ENCODE peak calls at places on chromosomes 3 and 15, in four cellular contexts. A is stimulated activated CD4-positive, alpha-beta T cell treated with anti-CD3 and anti-CD28 coated beads, TNF-alpha, amount 100 ng/mL, for 1 hour; S is AG04450; H is AG20443. V is an unnamed sample.

GRCh38 chr15:99412626-99413025 is 153.2 kb upstream of the MEF2A start:
- DNase-seq in H (no peak), A (no peak), S (no peak), V (no peak)

GRCh38 chr3:150384517-150385212 is 23.4 kb upstream of the TSC22D2 start:
- DNase-seq in S (no peak), A (no peak), H (no peak), V (no peak)

GRCh38 chr15:57920916-57921315 is 144.6 kb downstream of the ALDH1A2 start:
- DNase-seq in H (no peak), A (no peak), S (no peak), V (no peak)

GRCh38 chr15:74311734-74312444 is 55.6 kb downstream of the CYP11A1 start:
- DNase-seq in A (no peak), H (peak; percentile 68), S (no peak), V (peak; percentile 58)

GRCh38 chr3:194824676-194825075 is 139.0 kb downstream of the FAM43A start:
- DNase-seq in S (no peak), A (no peak), H (peak; percentile 85), V (peak; percentile 51)

GRCh38 chr15:78306176-78306774 is 6.9 kb upstream of the SKIC8 start:
- DNase-seq in A (no peak), S (peak; percentile 27), H (peak; percentile 73), V (peak; percentile 73)

GRCh38 chr3:49700453-49701128 is 11.2 kb downstream of the RNF123 start:
- DNase-seq in S (no peak), H (no peak), A (no peak), V (no peak)

GRCh38 chr3:141659821-141660597 is 78.1 kb upstream of the RNF7 start:
- DNase-seq in S (no peak), A (no peak), H (peak; percentile 80), V (peak; percentile 92)

GRCh38 chr3:29567505-29567904 is 286.6 kb downstream of the RBMS3 start:
- DNase-seq in A (no peak), H (no peak), S (no peak), V (no peak)

GRCh38 chr3:47850803-47851417 is 48.0 kb downstream of the DHX30 start:
- DNase-seq in H (no peak), S (no peak), A (no peak), V (no peak)

GRCh38 chr3:57974796-57975388 is 33.3 kb upstream of the FLNB start:
- DNase-seq in A (no peak), H (peak; percentile 87), S (peak; percentile 87), V (peak; percentile 91)

GRCh38 chr15:43517354-43518072 is at the start of gene MAP1A:
- DNase-seq in A (no peak), H (peak; percentile 90), S (no peak), V (peak; percentile 80)

GRCh38 chr3:129195731-129196256 is 12.1 kb upstream of the CNBP start:
- DNase-seq in H (peak; percentile 91), S (peak; percentile 81), A (no peak), V (peak; percentile 71)

GRCh38 chr15:88324241-88325065 is 67.9 kb upstream of the NTRK3 start:
- DNase-seq in A (no peak), S (no peak), H (peak; percentile 51), V (no peak)

GRCh38 chr15:71610991-71611720 is 199.2 kb upstream of the NR2E3 start:
- DNase-seq in H (peak; percentile 38), S (no peak), A (no peak), V (no peak)

GRCh38 chr3:161914703-161915102 is 418.1 kb downstream of the OTOL1 start:
- DNase-seq in A (no peak), S (peak; percentile 30), H (peak; percentile 64), V (no peak)

GRCh38 chr3:195102609-195103467 is 168.1 kb downstream of the XXYLT1 start:
- DNase-seq in S (peak; percentile 88), H (peak; percentile 79), A (no peak), V (peak; percentile 85)

GRCh38 chr3:130839815-130840214 is 54.1 kb upstream of the ATP2C1 start:
- DNase-seq in S (no peak), A (no peak), H (no peak), V (no peak)

GRCh38 chr3:9769426-9770275 is at the start of gene CAMK1:
- DNase-seq in S (no peak), A (peak; percentile 53), H (peak; percentile 95), V (peak; percentile 63)

GRCh38 chr3:107993771-107994170 is 97.1 kb downstream of the CD47 start:
- DNase-seq in S (no peak), H (peak; percentile 78), A (no peak), V (no peak)

GRCh38 chr15:66842710-66843441 is 140.8 kb downstream of the SMAD6 start:
- DNase-seq in A (no peak), H (peak; percentile 79), S (no peak), V (peak; percentile 73)

GRCh38 chr3:127036209-127037020 is 53.5 kb downstream of the PLXNA1 start:
- DNase-seq in A (no peak), S (no peak), H (no peak), V (no peak)

GRCh38 chr3:117314441-117314840 is 604.9 kb downstream of the TUSC7 start:
- DNase-seq in A (no peak), S (no peak), H (no peak), V (no peak)

GRCh38 chr3:52781741-52782140 is 4.3 kb downstream of the ITIH1 start:
- DNase-seq in A (no peak), S (no peak), H (no peak), V (peak; percentile 14)

GRCh38 chr3:194598771-194599557 is 34.3 kb downstream of the TMEM44 start:
- DNase-seq in S (no peak), A (no peak), H (peak; percentile 81), V (peak; percentile 89)

GRCh38 chr15:59691194-59691805 is 2.2 kb upstream of the BNIP2 start:
- DNase-seq in S (no peak), A (no peak), H (peak; percentile 24), V (peak; percentile 34)